ENCODE peak calls at places on chromosome 15, in seven cellular contexts. One of them, this sample, is unnamed.

GRCh38 chr15:70569139-70569717 is 194.1 kb downstream of the UACA start:
- DNase-seq in BJ: no peak
- DNase-seq in Peyer's patch: no peak
- DNase-seq in NT2/D1: no peak
- DNase-seq in lower lobe of right lung: no peak
- DNase-seq in astrocyte of the spinal cord: peak
- DNase-seq in fibroblast of lung: peak
- DNase-seq in this sample: peak

GRCh38 chr15:43268111-43269105 is 1.7 kb upstream of the TGM5 start:
- DNase-seq in Peyer's patch: no peak
- DNase-seq in fibroblast of lung: no peak
- DNase-seq in NT2/D1: peak
- DNase-seq in astrocyte of the spinal cord: peak
- DNase-seq in BJ: no peak
- DNase-seq in lower lobe of right lung: no peak
- DNase-seq in this sample: no peak

GRCh38 chr15:98347001-98347400 is 301.3 kb upstream of the IGF1R start:
- DNase-seq in lower lobe of right lung: no peak
- DNase-seq in NT2/D1: no peak
- DNase-seq in Peyer's patch: no peak
- DNase-seq in astrocyte of the spinal cord: no peak
- DNase-seq in BJ: no peak
- DNase-seq in fibroblast of lung: no peak
- DNase-seq in this sample: no peak

GRCh38 chr15:70715840-70716510 is 47.4 kb downstream of the UACA start:
- DNase-seq in fibroblast of lung: peak
- DNase-seq in lower lobe of right lung: no peak
- DNase-seq in NT2/D1: no peak
- DNase-seq in BJ: no peak
- DNase-seq in Peyer's patch: no peak
- DNase-seq in astrocyte of the spinal cord: no peak
- DNase-seq in this sample: peak

GRCh38 chr15:61063875-61064320 is 165.2 kb downstream of the RORA start:
- DNase-seq in Peyer's patch: no peak
- DNase-seq in fibroblast of lung: no peak
- DNase-seq in lower lobe of right lung: no peak
- DNase-seq in NT2/D1: no peak
- DNase-seq in BJ: no peak
- DNase-seq in astrocyte of the spinal cord: no peak
- DNase-seq in this sample: peak

GRCh38 chr15:90807074-90807646 is 61.2 kb upstream of the FURIN start:
- DNase-seq in astrocyte of the spinal cord: no peak
- DNase-seq in fibroblast of lung: no peak
- DNase-seq in lower lobe of right lung: no peak
- DNase-seq in BJ: no peak
- DNase-seq in NT2/D1: no peak
- DNase-seq in Peyer's patch: no peak
- DNase-seq in this sample: no peak

GRCh38 chr15:75720787-75721461 is 8.3 kb upstream of the CSPG4 start:
- DNase-seq in astrocyte of the spinal cord: peak
- DNase-seq in BJ: no peak
- DNase-seq in fibroblast of lung: peak
- DNase-seq in lower lobe of right lung: peak
- DNase-seq in NT2/D1: no peak
- DNase-seq in Peyer's patch: peak
- DNase-seq in this sample: peak

GRCh38 chr15:47717036-47717611 is at the start of gene SEMA6D:
- DNase-seq in Peyer's patch: peak
- DNase-seq in lower lobe of right lung: peak
- DNase-seq in BJ: peak
- DNase-seq in NT2/D1: no peak
- DNase-seq in fibroblast of lung: peak
- DNase-seq in astrocyte of the spinal cord: peak
- DNase-seq in this sample: peak

GRCh38 chr15:91912336-91912735 is 58.8 kb downstream of the SLCO3A1 start:
- DNase-seq in lower lobe of right lung: no peak
- DNase-seq in NT2/D1: no peak
- DNase-seq in Peyer's patch: no peak
- DNase-seq in BJ: no peak
- DNase-seq in fibroblast of lung: no peak
- DNase-seq in astrocyte of the spinal cord: no peak
- DNase-seq in this sample: no peak

GRCh38 chr15:101578443-101578894 is 73.7 kb downstream of the TM2D3 start:
- DNase-seq in Peyer's patch: peak
- DNase-seq in lower lobe of right lung: no peak
- DNase-seq in BJ: no peak
- DNase-seq in NT2/D1: peak
- DNase-seq in astrocyte of the spinal cord: no peak
- DNase-seq in fibroblast of lung: no peak
- DNase-seq in this sample: peak

GRCh38 chr15:66590435-66590834 is 24.6 kb upstream of the LCTL start:
- DNase-seq in NT2/D1: no peak
- DNase-seq in BJ: no peak
- DNase-seq in Peyer's patch: no peak
- DNase-seq in lower lobe of right lung: no peak
- DNase-seq in fibroblast of lung: no peak
- DNase-seq in astrocyte of the spinal cord: no peak
- DNase-seq in this sample: peak

GRCh38 chr15:66587749-66588148 is 22.0 kb upstream of the LCTL start:
- DNase-seq in BJ: no peak
- DNase-seq in fibroblast of lung: no peak
- DNase-seq in NT2/D1: no peak
- DNase-seq in astrocyte of the spinal cord: no peak
- DNase-seq in Peyer's patch: no peak
- DNase-seq in lower lobe of right lung: no peak
- DNase-seq in this sample: no peak

GRCh38 chr15:66588537-66588936 is 22.7 kb upstream of the LCTL start:
- DNase-seq in Peyer's patch: no peak
- DNase-seq in lower lobe of right lung: peak
- DNase-seq in astrocyte of the spinal cord: no peak
- DNase-seq in fibroblast of lung: no peak
- DNase-seq in NT2/D1: no peak
- DNase-seq in BJ: no peak
- DNase-seq in this sample: no peak

GRCh38 chr15:66587020-66587419 is 21.2 kb upstream of the LCTL start:
- DNase-seq in BJ: no peak
- DNase-seq in fibroblast of lung: no peak
- DNase-seq in NT2/D1: no peak
- DNase-seq in Peyer's patch: no peak
- DNase-seq in astrocyte of the spinal cord: no peak
- DNase-seq in lower lobe of right lung: no peak
- DNase-seq in this sample: no peak

GRCh38 chr15:66588971-66589370 is 23.2 kb upstream of the LCTL start:
- DNase-seq in lower lobe of right lung: peak
- DNase-seq in Peyer's patch: no peak
- DNase-seq in astrocyte of the spinal cord: no peak
- DNase-seq in BJ: no peak
- DNase-seq in NT2/D1: no peak
- DNase-seq in fibroblast of lung: no peak
- DNase-seq in this sample: peak
- H3K4me3 ChIP-seq in lower lobe of right lung: no peak
- H3K4me3 ChIP-seq in Peyer's patch: no peak
- H3K4me3 ChIP-seq in astrocyte of the spinal cord: no peak
- H3K4me3 ChIP-seq in BJ: no peak
- H3K4me3 ChIP-seq in NT2/D1: no peak
- H3K4me3 ChIP-seq in fibroblast of lung: no peak
- H3K4me3 ChIP-seq in this sample: no peak

GRCh38 chr15:63601026-63601726 is 4.0 kb downstream of the FBXL22 start:
- DNase-seq in Peyer's patch: peak
- DNase-seq in BJ: no peak
- DNase-seq in fibroblast of lung: peak
- DNase-seq in astrocyte of the spinal cord: peak
- DNase-seq in lower lobe of right lung: peak
- DNase-seq in NT2/D1: no peak
- DNase-seq in this sample: no peak

GRCh38 chr15:63600001-63600645 is 2.9 kb downstream of the FBXL22 start:
- DNase-seq in NT2/D1: no peak
- DNase-seq in BJ: no peak
- DNase-seq in astrocyte of the spinal cord: no peak
- DNase-seq in lower lobe of right lung: no peak
- DNase-seq in Peyer's patch: peak
- DNase-seq in fibroblast of lung: no peak
- DNase-seq in this sample: peak

GRCh38 chr15:63598467-63599400 is 1.5 kb downstream of the FBXL22 start:
- DNase-seq in BJ: no peak
- DNase-seq in lower lobe of right lung: no peak
- DNase-seq in NT2/D1: no peak
- DNase-seq in Peyer's patch: no peak
- DNase-seq in fibroblast of lung: peak
- DNase-seq in astrocyte of the spinal cord: no peak
- DNase-seq in this sample: peak

GRCh38 chr15:63600646-63601025 is 3.4 kb downstream of the FBXL22 start:
- DNase-seq in BJ: peak
- DNase-seq in astrocyte of the spinal cord: peak
- DNase-seq in lower lobe of right lung: peak
- DNase-seq in NT2/D1: peak
- DNase-seq in fibroblast of lung: peak
- DNase-seq in Peyer's patch: peak
- DNase-seq in this sample: peak

GRCh38 chr15:63599401-63600000 is 2.3 kb downstream of the FBXL22 start:
- DNase-seq in fibroblast of lung: peak
- DNase-seq in astrocyte of the spinal cord: peak
- DNase-seq in Peyer's patch: peak
- DNase-seq in BJ: no peak
- DNase-seq in NT2/D1: no peak
- DNase-seq in lower lobe of right lung: peak
- DNase-seq in this sample: peak
- H3K4me3 ChIP-seq in fibroblast of lung: no peak
- H3K4me3 ChIP-seq in astrocyte of the spinal cord: no peak
- H3K4me3 ChIP-seq in Peyer's patch: peak
- H3K4me3 ChIP-seq in BJ: no peak
- H3K4me3 ChIP-seq in NT2/D1: peak
- H3K4me3 ChIP-seq in lower lobe of right lung: peak
- H3K4me3 ChIP-seq in this sample: peak

GRCh38 chr15:50857763-50858162 is 50.7 kb upstream of the AP4E1 start:
- DNase-seq in NT2/D1: no peak
- DNase-seq in BJ: no peak
- DNase-seq in Peyer's patch: no peak
- DNase-seq in astrocyte of the spinal cord: no peak
- DNase-seq in lower lobe of right lung: no peak
- DNase-seq in fibroblast of lung: no peak
- DNase-seq in this sample: no peak
- H3K4me3 ChIP-seq in NT2/D1: no peak
- H3K4me3 ChIP-seq in BJ: no peak
- H3K4me3 ChIP-seq in Peyer's patch: no peak
- H3K4me3 ChIP-seq in astrocyte of the spinal cord: no peak
- H3K4me3 ChIP-seq in lower lobe of right lung: no peak
- H3K4me3 ChIP-seq in fibroblast of lung: no peak
- H3K4me3 ChIP-seq in this sample: no peak

GRCh38 chr15:34682673-34683072 is 72.1 kb downstream of the GJD2 start:
- DNase-seq in Peyer's patch: no peak
- DNase-seq in NT2/D1: no peak
- DNase-seq in BJ: no peak
- DNase-seq in lower lobe of right lung: no peak
- DNase-seq in fibroblast of lung: peak
- DNase-seq in astrocyte of the spinal cord: peak
- DNase-seq in this sample: no peak
- H3K4me3 ChIP-seq in Peyer's patch: no peak
- H3K4me3 ChIP-seq in NT2/D1: no peak
- H3K4me3 ChIP-seq in BJ: no peak
- H3K4me3 ChIP-seq in lower lobe of right lung: no peak
- H3K4me3 ChIP-seq in fibroblast of lung: no peak
- H3K4me3 ChIP-seq in astrocyte of the spinal cord: no peak
- H3K4me3 ChIP-seq in this sample: no peak

This sample was measured in small intestine.